ENCODE peak calls at places on chromosomes 16 and 17, in five cellular contexts. J is cardiac muscle cell, D is thyroid gland, V is A549, A is tibial nerve. X is an unnamed sample.

GRCh38 chr17:869067-869466 is 86.9 kb downstream of the MRM3 start:
- DNase-seq in A (peak; percentile 73), V (no peak), J (peak; percentile 52), D (no peak), X (no peak)

GRCh38 chr17:4074831-4075495 is 67.9 kb downstream of the ZZEF1 start:
- DNase-seq in J (peak; percentile 68), A (no peak), D (no peak), V (peak; percentile 56), X (peak; percentile 39)

GRCh38 chr17:21452377-21453143 is 76.4 kb downstream of the KCNJ12 start:
- DNase-seq in J (peak; percentile 87), A (peak; percentile 72), V (no peak), D (peak; percentile 56), X (no peak)

GRCh38 chr16:29232811-29233704 is 173.5 kb downstream of the NPIPB11 start:
- DNase-seq in D (no peak), J (no peak), V (no peak), A (no peak), X (no peak)

GRCh38 chr17:13931752-13932477 is 137.4 kb upstream of the COX10 start:
- DNase-seq in V (no peak), D (peak; percentile 36), J (peak; percentile 74), A (peak; percentile 33), X (peak; percentile 21)

GRCh38 chr16:78647019-78647418 is 547.6 kb downstream of the WWOX start:
- DNase-seq in D (no peak), J (no peak), V (no peak), A (no peak), X (no peak)

GRCh38 chr17:45274033-45274432 is 12.1 kb upstream of the SPATA32 start:
- DNase-seq in A (no peak), D (no peak), J (no peak), V (no peak), X (no peak)

GRCh38 chr17:8016632-8017424 is 14.4 kb downstream of the GUCY2D start:
- DNase-seq in V (peak; percentile 62), D (peak; percentile 55), A (peak; percentile 54), J (peak; percentile 76), X (no peak)

GRCh38 chr16:58640949-58641348 is 11.3 kb upstream of the CNOT1 start:
- DNase-seq in J (no peak), A (no peak), D (no peak), V (no peak), X (no peak)

GRCh38 chr17:69012895-69013805 is 47.6 kb downstream of the ABCA9 start:
- DNase-seq in J (peak; percentile 40), A (no peak), D (no peak), V (no peak), X (no peak)

GRCh38 chr16:82694239-82694874 is 67.6 kb downstream of the CDH13 start:
- DNase-seq in D (no peak), J (peak; percentile 43), V (no peak), A (no peak), X (no peak)

GRCh38 chr17:34750004-34750403 is 170.6 kb downstream of the TMEM132E start:
- DNase-seq in V (no peak), J (no peak), A (no peak), D (no peak), X (no peak)

GRCh38 chr17:42389902-42390301 is 1.7 kb upstream of the STAT3 start:
- DNase-seq in V (no peak), A (no peak), J (no peak), D (no peak), X (no peak)

GRCh38 chr17:37084375-37084774 is 135.6 kb downstream of the AATF start:
- DNase-seq in J (no peak), V (no peak), D (no peak), A (no peak), X (no peak)

GRCh38 chr16:14283786-14284185 is 212.7 kb downstream of the MRTFB start:
- DNase-seq in A (no peak), V (no peak), D (no peak), J (no peak), X (no peak)

GRCh38 chr17:64354824-64355535 is 35.7 kb downstream of the PECAM1 start:
- DNase-seq in A (no peak), V (no peak), D (no peak), J (peak; percentile 81), X (no peak)

GRCh38 chr17:80960037-80960796 is 31.4 kb upstream of the CHMP6 start:
- DNase-seq in J (no peak), D (no peak), V (no peak), A (no peak), X (no peak)

GRCh38 chr17:12070561-12070960 is 49.9 kb downstream of the MAP2K4 start:
- DNase-seq in V (no peak), J (peak; percentile 71), A (no peak), D (no peak), X (no peak)

GRCh38 chr17:79878346-79878745 is 39.1 kb upstream of the CBX4 start:
- DNase-seq in D (no peak), J (no peak), V (no peak), A (no peak), X (no peak)

GRCh38 chr17:3335876-3336275 is 37.7 kb upstream of the OR3A1 start:
- DNase-seq in J (no peak), V (no peak), A (no peak), D (no peak), X (peak; percentile 1)

GRCh38 chr17:65131946-65132345 is 5.2 kb upstream of the RGS9 start:
- DNase-seq in J (no peak), D (no peak), V (peak; percentile 35), A (no peak), X (no peak)

GRCh38 chr16:85370543-85370880 is 242.6 kb upstream of the GSE1 start:
- DNase-seq in D (no peak), J (no peak), A (no peak), V (no peak), X (no peak)

GRCh38 chr16:50831751-50832150 is 89.9 kb downstream of the CYLD start:
- DNase-seq in A (no peak), V (no peak), D (no peak), J (no peak), X (no peak)

GRCh38 chr17:62787358-62787757 is 20.8 kb downstream of the MARCHF10 start:
- DNase-seq in D (no peak), V (no peak), J (no peak), A (no peak), X (no peak)

GRCh38 chr16:9518054-9518453 is 426.6 kb downstream of the HAPSTR1 start:
- DNase-seq in D (no peak), A (no peak), J (peak; percentile 1), V (no peak), X (no peak)

GRCh38 chr16:30053376-30054015 is 12.1 kb upstream of the ALDOA start:
- DNase-seq in A (no peak), J (peak; percentile 77), V (no peak), D (no peak), X (no peak)

GRCh38 chr16:24328835-24329418 is 72.8 kb downstream of the CACNG3 start:
- DNase-seq in V (no peak), D (no peak), J (no peak), A (no peak), X (no peak)

GRCh38 chr16:77290451-77291110 is 91.4 kb downstream of the SYCE1L start:
- DNase-seq in V (no peak), J (peak; percentile 60), A (no peak), D (no peak), X (no peak)

GRCh38 chr16:81003610-81004460 is 2.9 kb downstream of the CMC2 start:
- DNase-seq in J (peak; percentile 54), V (no peak), A (no peak), D (no peak), X (no peak)

GRCh38 chr16:11356573-11357331 is 11.5 kb downstream of the RMI2 start:
- DNase-seq in J (peak; percentile 72), D (peak; percentile 78), A (peak; percentile 61), V (peak; percentile 74), X (no peak)

GRCh38 chr17:48998557-48999440 is 1.6 kb downstream of the IGF2BP1 start:
- DNase-seq in D (no peak), V (no peak), A (no peak), J (peak; percentile 67), X (no peak)
- H3K4me3 ChIP-seq in D (no peak overlapping the region), V (peak overlapping the region; percentile 60), A (no peak overlapping the region), J (peak overlapping the region; percentile 96), X (no peak overlapping the region)

DNA sequence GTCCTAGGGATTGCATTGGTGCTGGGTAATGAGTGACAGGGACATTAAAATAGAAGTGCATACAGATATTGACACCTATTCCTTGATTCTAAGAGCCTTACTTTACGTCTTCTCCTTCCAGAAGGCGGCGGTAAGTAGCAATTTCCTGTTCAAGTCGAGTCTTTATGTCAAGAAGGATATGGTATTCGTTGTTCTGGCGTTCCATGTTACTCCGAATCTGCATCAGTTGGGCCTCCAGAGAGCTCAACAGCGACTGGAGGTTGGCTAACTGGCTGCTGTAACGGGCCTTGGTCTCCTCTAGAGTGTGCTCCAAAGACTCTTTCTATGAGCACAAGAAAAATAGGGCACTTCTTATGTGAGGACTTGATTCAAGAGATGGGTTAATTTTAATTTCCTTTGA is 7.0 kb downstream of the KRT20 start:
- DNase-seq in A (no peak), J (no peak), D (no peak), V (no peak), X (no peak)
- TF ChIP-seq CTCF in A (no peak), J (no peak), D (no peak), V (no peak), X (no peak)

GRCh38 chr17:77441130-77441920 is 300.6 kb downstream of the SEC14L1 start:
- DNase-seq in V (no peak), A (no peak), J (peak; percentile 40), D (no peak), X (no peak)
- H3K4me3 ChIP-seq in V (no peak overlapping the region), A (no peak overlapping the region), J (no peak overlapping the region), D (no peak overlapping the region), X (no peak overlapping the region)

GRCh38 chr17:78675836-78676235 is 98.6 kb upstream of the DNAH17 start:
- DNase-seq in V (no peak), J (no peak), D (no peak), A (no peak), X (no peak)

GRCh38 chr17:78678711-78679110 is 101.5 kb upstream of the DNAH17 start:
- DNase-seq in V (no peak), J (no peak), D (no peak), A (no peak), X (no peak)

GRCh38 chr17:78676415-78677302 is 99.5 kb upstream of the DNAH17 start:
- DNase-seq in D (no peak), V (no peak), A (no peak), J (no peak), X (no peak)

GRCh38 chr17:78678220-78678554 is 101.0 kb upstream of the DNAH17 start:
- DNase-seq in D (no peak), V (no peak), J (no peak), A (no peak), X (no peak)

DNA sequence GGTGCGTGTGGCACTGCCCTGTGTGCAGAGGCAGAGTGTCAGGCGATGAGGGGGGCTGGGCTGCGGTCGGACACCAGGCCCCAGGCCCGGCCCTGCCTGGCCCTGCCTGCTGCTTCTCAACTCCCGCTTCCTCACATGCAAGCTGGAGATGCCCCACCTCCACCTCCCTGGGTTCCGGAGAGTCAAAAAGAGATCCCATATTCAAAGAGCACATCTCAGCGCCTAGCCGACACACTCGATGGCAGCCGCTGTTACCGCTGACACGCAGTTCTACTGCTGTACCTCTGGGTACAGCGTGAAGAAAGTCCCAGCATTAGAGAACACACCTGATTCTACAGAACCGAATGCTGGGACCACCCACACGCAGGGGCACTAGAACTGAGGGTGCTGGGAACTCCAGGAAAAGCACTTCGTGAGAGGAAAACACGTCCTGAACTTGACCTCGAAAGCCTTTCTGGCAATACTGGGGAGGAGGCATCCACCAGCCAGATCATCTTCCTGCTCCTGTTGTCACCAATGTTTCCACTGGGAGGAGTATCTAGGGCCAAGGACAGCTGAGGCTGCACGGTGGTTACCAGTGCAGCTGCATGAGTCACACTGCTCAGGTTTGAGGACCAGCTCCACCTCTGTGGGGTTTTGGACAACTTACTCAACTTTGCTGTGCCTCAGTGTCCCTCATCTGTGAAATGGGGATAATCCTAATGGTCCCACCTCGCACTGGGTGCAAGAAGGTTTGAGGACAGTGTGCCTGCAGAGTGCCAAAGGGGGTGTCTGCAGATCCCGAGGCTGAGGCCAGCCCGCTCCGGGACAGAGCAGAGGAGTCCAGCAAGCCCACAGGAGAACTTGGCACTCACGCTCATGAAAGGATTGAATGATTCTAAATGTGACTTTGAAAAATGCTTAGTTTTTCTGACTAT is 100.4 kb upstream of the DNAH17 start:
- DNase-seq in D (no peak), J (no peak), V (peak; percentile 44), A (no peak), X (no peak)
- TF ChIP-seq CTCF in D (no peak), J (no peak), V (no peak), A (no peak), X (no peak)

X was measured in LNCaP clone FGC.